ENCODE peak calls at places on chromosomes 4 and X, in five cellular contexts. T is GM10248, H is fibroblast of mammary gland, Z is foreskin fibroblast, M is cardiac muscle cell. V is an unnamed sample.

GRCh38 chr4:95317124-95317820 is 231.5 kb downstream of the UNC5C start:
- DNase-seq in T (no peak), H (no peak), Z (no peak), M (peak; percentile 8), V (no peak)

GRCh38 chr4:151983854-151984253 is 223.0 kb upstream of the GATB start:
- DNase-seq in T (no peak), H (no peak), Z (no peak), M (no peak), V (no peak)

GRCh38 chrX:40068048-40068447 is 29.7 kb downstream of the BCOR start:
- DNase-seq in T (no peak), H (peak; percentile 19), Z (peak; percentile 23), M (no peak), V (peak; percentile 19)

GRCh38 chr4:165154482-165154881 is 41.8 kb upstream of the TMEM192 start:
- DNase-seq in T (no peak), H (no peak), Z (no peak), M (no peak), V (no peak)

GRCh38 chrX:135931644-135932487 is 38.4 kb downstream of the SAGE1 start:
- DNase-seq in T (peak; percentile 9), H (peak; percentile 45), Z (peak; percentile 58), M (peak; percentile 59), V (peak; percentile 43)

GRCh38 chrX:15947648-15948317 is 93.2 kb upstream of the AP1S2 start:
- DNase-seq in T (no peak), H (peak; percentile 68), Z (peak; percentile 82), M (no peak), V (no peak)

GRCh38 chr4:158793021-158793420 is 24.2 kb downstream of the FNIP2 start:
- DNase-seq in T (no peak), H (no peak), Z (no peak), M (no peak), V (no peak)

GRCh38 chr4:149031399-149031798 is 589.2 kb upstream of the NR3C2 start:
- DNase-seq in T (no peak), H (peak; percentile 28), Z (peak; percentile 8), M (peak; percentile 26), V (peak; percentile 22)

GRCh38 chrX:21723814-21724213 is 34.1 kb downstream of the SMPX start:
- DNase-seq in T (no peak), H (no peak), Z (no peak), M (no peak), V (no peak)

GRCh38 chrX:21728276-21728968 is 29.5 kb downstream of the SMPX start:
- DNase-seq in T (no peak), H (no peak), Z (no peak), M (no peak), V (no peak)

GRCh38 chrX:21725916-21726315 is 32.0 kb downstream of the SMPX start:
- DNase-seq in T (no peak), H (no peak), Z (no peak), M (no peak), V (no peak)

GRCh38 chrX:21723097-21723496 is 34.8 kb downstream of the SMPX start:
- DNase-seq in T (no peak), H (peak; percentile 34), Z (peak; percentile 10), M (peak; percentile 55), V (no peak)

GRCh38 chrX:21725498-21725897 is 32.4 kb downstream of the SMPX start:
- DNase-seq in T (no peak), H (peak; percentile 64), Z (peak; percentile 26), M (peak; percentile 20), V (no peak)
- TF ChIP-seq CTCF in T (peak; percentile 7), H (peak; percentile 48), Z (peak; percentile 49), M (no peak), V (no peak)

DNA sequence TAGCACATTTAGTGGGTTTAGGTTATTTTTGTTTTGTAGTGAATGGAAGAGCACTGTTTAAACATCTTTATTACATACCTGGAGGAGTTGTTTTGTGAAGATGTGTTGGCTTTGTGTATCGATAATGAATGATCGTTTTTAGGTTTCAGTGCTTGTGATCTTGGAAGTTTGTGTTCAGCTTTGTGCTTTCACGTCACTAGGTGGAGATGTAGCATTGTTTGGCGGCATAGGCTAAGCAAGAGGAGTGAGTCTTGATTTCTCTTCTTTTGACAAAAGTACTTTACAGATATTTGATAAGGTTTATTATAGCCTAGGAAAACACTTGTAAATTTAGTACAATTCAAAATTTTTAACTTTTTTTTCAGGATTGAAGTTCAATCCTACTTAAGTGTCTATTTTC is 50.4 kb downstream of the PDK3 start:
- DNase-seq in T (no peak), H (peak; percentile 32), Z (peak; percentile 39), M (peak; percentile 27), V (no peak)
- TF ChIP-seq CTCF in T (no peak), H (peak; percentile 39), Z (peak; percentile 9), M (peak; percentile 41), V (no peak)

GRCh38 chrX:115958687-115959359 is 211.7 kb upstream of the AGTR2 start:
- DNase-seq in T (no peak), H (no peak), Z (no peak), M (no peak), V (no peak)

GRCh38 chrX:115952417-115953092 is 218.0 kb upstream of the AGTR2 start:
- DNase-seq in T (no peak), H (no peak), Z (no peak), M (no peak), V (no peak)

GRCh38 chrX:115960440-115961084 is 210.0 kb upstream of the AGTR2 start:
- DNase-seq in T (no peak), H (no peak), Z (no peak), M (no peak), V (no peak)

DNA sequence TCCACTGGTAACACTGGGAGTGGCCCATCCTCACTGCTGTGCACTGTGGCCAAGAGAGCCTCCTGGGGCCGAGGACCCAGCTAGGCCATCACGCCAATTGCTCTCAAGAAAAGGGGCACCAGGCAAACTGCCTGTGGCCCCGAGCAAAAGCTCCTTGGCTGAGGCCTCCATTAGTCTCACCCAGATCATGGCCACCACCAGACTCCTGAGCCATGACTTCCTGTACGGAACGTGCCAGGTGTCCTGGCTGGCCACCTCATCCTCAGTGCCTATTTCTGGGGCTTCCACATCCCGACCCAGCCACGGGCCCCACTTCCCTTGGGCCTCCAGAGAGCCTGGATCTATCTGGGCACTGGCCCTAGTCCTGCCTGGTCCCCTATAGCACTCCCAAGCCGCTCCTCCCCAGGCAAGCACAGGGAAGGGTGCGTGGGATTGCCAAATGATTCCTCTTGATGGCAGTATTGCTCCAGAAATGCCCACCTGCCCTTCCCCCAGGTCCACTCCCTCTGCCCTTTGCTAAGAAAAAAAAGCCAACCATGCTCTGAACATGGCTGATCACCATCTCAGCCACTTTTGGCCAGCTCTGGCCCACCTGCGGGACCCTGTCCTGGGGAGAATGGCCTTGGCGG is 212.6 kb upstream of the AGTR2 start:
- DNase-seq in T (no peak), H (no peak), Z (no peak), M (peak; percentile 24), V (no peak)
- TF ChIP-seq CTCF in T (no peak), H (no peak), Z (no peak), M (no peak), V (no peak)

GRCh38 chrX:30715976-30716375 is 62.8 kb downstream of the GK start:
- DNase-seq in T (no peak), H (no peak), Z (no peak), M (no peak), V (no peak)

GRCh38 chrX:30714138-30714537 is 60.9 kb downstream of the GK start:
- DNase-seq in T (no peak), H (no peak), Z (no peak), M (no peak), V (peak; percentile 1)

GRCh38 chrX:30712214-30712613 is 59.0 kb downstream of the GK start:
- DNase-seq in T (no peak), H (no peak), Z (no peak), M (no peak), V (no peak)

DNA sequence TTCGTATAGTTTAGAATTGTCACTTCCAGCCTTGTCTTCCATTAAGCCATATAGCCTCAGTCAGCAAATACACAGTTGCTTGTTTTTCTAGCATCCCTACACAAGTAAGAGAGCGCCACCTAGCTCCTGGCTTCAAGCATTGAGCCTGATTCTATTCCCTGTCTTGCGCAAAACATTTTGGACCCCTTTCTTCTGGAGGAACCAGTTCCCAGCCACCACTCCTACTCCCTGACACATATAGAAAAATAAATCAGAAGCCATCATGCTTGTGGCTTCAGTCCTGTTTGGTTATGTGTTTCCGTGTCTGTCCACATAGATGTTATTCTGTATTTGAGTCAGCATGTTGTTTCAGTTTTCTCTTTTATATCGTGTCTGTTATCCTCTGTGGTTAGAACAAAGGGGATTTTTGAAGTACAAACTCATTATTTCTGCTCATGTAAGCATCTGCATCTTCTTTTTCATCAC is 59.9 kb downstream of the GK start:
- DNase-seq in T (peak; percentile 72), H (peak; percentile 67), Z (peak; percentile 63), M (peak; percentile 75), V (peak; percentile 78)
- TF ChIP-seq CTCF in T (no peak), H (peak; percentile 71), Z (peak; percentile 71), M (peak; percentile 72), V (peak; percentile 26)

DNA sequence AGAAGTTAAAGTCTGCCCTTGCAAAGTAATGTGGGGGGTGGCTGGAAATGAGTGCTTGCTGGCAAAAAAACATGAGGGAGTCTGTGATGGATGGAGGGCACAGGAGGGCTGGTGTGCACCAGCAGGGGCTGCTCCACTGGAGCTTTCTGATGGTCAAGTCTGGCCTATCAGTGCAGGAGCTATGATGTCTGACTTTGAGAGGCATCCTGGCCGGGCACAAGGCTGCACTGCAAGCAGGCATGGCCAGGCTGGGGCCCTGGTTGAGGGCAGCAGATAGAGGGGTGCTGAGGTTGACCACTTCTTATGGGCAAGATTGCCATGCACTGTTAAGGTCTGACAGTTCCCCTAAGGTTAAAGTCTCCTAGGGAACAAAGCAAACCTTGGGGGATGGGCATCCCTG is 1140.2 kb downstream of the FAM133A start:
- DNase-seq in T (no peak), H (no peak), Z (no peak), M (no peak), V (no peak)
- TF ChIP-seq CTCF in T (no peak), H (no peak), Z (no peak), M (no peak), V (no peak)

GRCh38 chr4:143184503-143185252 is at the start of gene USP38:
- DNase-seq in T (peak; percentile 87), H (peak; percentile 94), Z (peak; percentile 97), M (peak; percentile 96), V (peak; percentile 96)
- TF ChIP-seq CTCF in T (no peak), H (no peak), Z (no peak), M (no peak), V (peak; percentile 18)

GRCh38 chr4:1767058-1767769 is 25.9 kb upstream of the FGFR3 start:
- DNase-seq in T (no peak), H (peak; percentile 5), Z (peak; percentile 37), M (peak; percentile 50), V (no peak)

GRCh38 chr4:1769692-1770091 is 23.4 kb upstream of the FGFR3 start:
- DNase-seq in T (no peak), H (no peak), Z (no peak), M (no peak), V (no peak)

GRCh38 chr4:1766336-1767057 is 26.6 kb upstream of the FGFR3 start:
- DNase-seq in T (no peak), H (no peak), Z (no peak), M (peak; percentile 36), V (no peak)

GRCh38 chr4:1768367-1769034 is 24.6 kb upstream of the FGFR3 start:
- DNase-seq in T (no peak), H (no peak), Z (no peak), M (no peak), V (no peak)

GRCh38 chr4:1767770-1768366 is 25.2 kb upstream of the FGFR3 start:
- DNase-seq in T (peak; percentile 68), H (peak; percentile 20), Z (peak; percentile 73), M (peak; percentile 52), V (no peak)
- TF ChIP-seq CTCF in T (peak; percentile 33), H (peak; percentile 38), Z (peak; percentile 23), M (peak; percentile 47), V (peak; percentile 16)

GRCh38 chrX:21674430-21675186 is 16.5 kb upstream of the KLHL34 start:
- DNase-seq in T (no peak), H (no peak), Z (no peak), M (no peak), V (no peak)
- TF ChIP-seq CTCF in T (no peak), H (no peak), Z (no peak), M (no peak), V (no peak)